ENCODE peak calls at places on chromosome 9, in eight cellular contexts. One of them, this sample, is unnamed.

GRCh38 chr9:4678679-4679267 is 596 bp upstream of the CDC37L1 start:
- DNase-seq in T-helper 1 cell: no peak
- DNase-seq in ACHN: peak
- DNase-seq in hippocampal formation: peak
- DNase-seq in dermis microvascular lymphatic vessel endothelial cell: peak
- DNase-seq in glutamatergic neuron: no peak
- DNase-seq in activated T-cell treated with anti-CD3 and anti-CD28 coated beads for 4 hours: peak
- DNase-seq in KG1: peak
- DNase-seq in this sample: no peak

GRCh38 chr9:115170674-115171073 is 52.7 kb upstream of the TNC start:
- DNase-seq in hippocampal formation: no peak
- DNase-seq in dermis microvascular lymphatic vessel endothelial cell: no peak
- DNase-seq in ACHN: no peak
- DNase-seq in activated T-cell treated with anti-CD3 and anti-CD28 coated beads for 4 hours: no peak
- DNase-seq in glutamatergic neuron: no peak
- DNase-seq in KG1: no peak
- DNase-seq in T-helper 1 cell: no peak
- DNase-seq in this sample: peak

GRCh38 chr9:130897105-130897751 is 616 bp upstream of the QRFP start:
- DNase-seq in ACHN: no peak
- DNase-seq in dermis microvascular lymphatic vessel endothelial cell: no peak
- DNase-seq in activated T-cell treated with anti-CD3 and anti-CD28 coated beads for 4 hours: no peak
- DNase-seq in KG1: no peak
- DNase-seq in glutamatergic neuron: no peak
- DNase-seq in hippocampal formation: no peak
- DNase-seq in T-helper 1 cell: no peak
- DNase-seq in this sample: no peak

GRCh38 chr9:105088499-105088898 is 156.0 kb upstream of the SLC44A1 start:
- DNase-seq in ACHN: no peak
- DNase-seq in glutamatergic neuron: no peak
- DNase-seq in T-helper 1 cell: no peak
- DNase-seq in dermis microvascular lymphatic vessel endothelial cell: no peak
- DNase-seq in KG1: no peak
- DNase-seq in activated T-cell treated with anti-CD3 and anti-CD28 coated beads for 4 hours: no peak
- DNase-seq in hippocampal formation: no peak
- DNase-seq in this sample: no peak

GRCh38 chr9:22088372-22089063 is 79.4 kb upstream of the CDKN2B start:
- DNase-seq in ACHN: no peak
- DNase-seq in T-helper 1 cell: no peak
- DNase-seq in dermis microvascular lymphatic vessel endothelial cell: no peak
- DNase-seq in KG1: no peak
- DNase-seq in hippocampal formation: no peak
- DNase-seq in activated T-cell treated with anti-CD3 and anti-CD28 coated beads for 4 hours: no peak
- DNase-seq in glutamatergic neuron: no peak
- DNase-seq in this sample: no peak

GRCh38 chr9:70049672-70050271 is 6.1 kb downstream of the MAMDC2 start:
- DNase-seq in KG1: no peak
- DNase-seq in hippocampal formation: no peak
- DNase-seq in ACHN: no peak
- DNase-seq in glutamatergic neuron: no peak
- DNase-seq in T-helper 1 cell: no peak
- DNase-seq in activated T-cell treated with anti-CD3 and anti-CD28 coated beads for 4 hours: no peak
- DNase-seq in dermis microvascular lymphatic vessel endothelial cell: no peak
- DNase-seq in this sample: peak

GRCh38 chr9:114786251-114786650 is 19.6 kb downstream of the TNFSF15 start:
- DNase-seq in activated T-cell treated with anti-CD3 and anti-CD28 coated beads for 4 hours: no peak
- DNase-seq in hippocampal formation: no peak
- DNase-seq in ACHN: no peak
- DNase-seq in T-helper 1 cell: no peak
- DNase-seq in KG1: no peak
- DNase-seq in glutamatergic neuron: no peak
- DNase-seq in dermis microvascular lymphatic vessel endothelial cell: peak
- DNase-seq in this sample: no peak

GRCh38 chr9:70411141-70411929 is 3.1 kb downstream of the KLF9 start:
- DNase-seq in glutamatergic neuron: no peak
- DNase-seq in hippocampal formation: peak
- DNase-seq in activated T-cell treated with anti-CD3 and anti-CD28 coated beads for 4 hours: peak
- DNase-seq in KG1: no peak
- DNase-seq in dermis microvascular lymphatic vessel endothelial cell: peak
- DNase-seq in ACHN: peak
- DNase-seq in T-helper 1 cell: no peak
- DNase-seq in this sample: peak